ENCODE peak calls at places on chromosomes 12 and 14, in five cellular contexts. R is activated T-cell treated with anti-CD3 and anti-CD28 coated beads for 1 hour, O is HT1080, T is GM03348, A is IMR-90. L is an unnamed sample.

GRCh38 chr14:32054536-32054935 is 22.6 kb upstream of the ARHGAP5 start:
- DNase-seq in A (no peak), O (no peak), R (no peak), T (no peak), L (no peak)

GRCh38 chr14:91755560-91755959 is 23.7 kb upstream of the CATSPERB start:
- DNase-seq in A (peak), R (no peak), O (peak), T (no peak), L (no peak)

GRCh38 chr12:89270548-89270947 is 81.8 kb downstream of the DUSP6 start:
- DNase-seq in R (no peak), A (no peak), T (no peak), O (no peak), L (no peak)

GRCh38 chr14:37874429-37875109 is 279.1 kb downstream of the TTC6 start:
- DNase-seq in A (peak), T (peak), R (peak), O (peak), L (peak)

GRCh38 chr12:17062296-17063061 is 456.5 kb upstream of the LMO3 start:
- DNase-seq in T (no peak), O (peak), R (no peak), A (no peak), L (no peak)

GRCh38 chr14:20219033-20219432 is 4.5 kb upstream of the OR11H6 start:
- DNase-seq in R (no peak), O (peak), T (peak), A (no peak), L (no peak)

GRCh38 chr12:6605425-6606330 is 1.5 kb downstream of the CHD4 start:
- DNase-seq in A (peak), T (peak), O (peak), R (no peak), L (no peak)

GRCh38 chr14:22848391-22849164 is 12.2 kb downstream of the MMP14 start:
- DNase-seq in R (no peak), T (peak), O (peak), A (peak), L (no peak)

L was measured in KG1.